ENCODE peak calls at places on chromosomes 11 and 22, in seven cellular contexts. C, W, L, J, Y, F and A are unnamed samples.
A peak's percentile ranks its signal among the peaks of the same experiment; 100 is the strongest.

GRCh38 chr11:9664276-9665171 is 647 bp downstream of the SWAP70 start:
- DNase-seq in C (no peak), W (no peak), L (peak; percentile 47), J (no peak), Y (peak; percentile 12), F (no peak), A (peak; percentile 61)

GRCh38 chr11:100152751-100153150 is 534.3 kb upstream of the ARHGAP42 start:
- DNase-seq in C (no peak), W (no peak), L (no peak), J (no peak), Y (no peak), F (no peak), A (no peak)

GRCh38 chr11:80841716-80842115 is 1400.9 kb upstream of the TENM4 start:
- DNase-seq in C (no peak), W (no peak), L (no peak), J (no peak), Y (no peak), F (no peak), A (no peak)

GRCh38 chr11:30062103-30062502 is 45.3 kb upstream of the KCNA4 start:
- DNase-seq in C (no peak), W (no peak), L (no peak), J (no peak), Y (no peak), F (no peak), A (no peak)

GRCh38 chr11:2790581-2790925 is 90.8 kb upstream of the KCNQ1OT1 start:
- DNase-seq in C (no peak), W (no peak), L (peak; percentile 14), J (no peak), Y (peak; percentile 0), F (no peak), A (peak; percentile 32)

GRCh38 chr11:22785251-22785650 is 44.4 kb downstream of the SVIP start:
- DNase-seq in C (no peak), W (no peak), L (no peak), J (no peak), Y (no peak), F (no peak), A (no peak)

GRCh38 chr22:18992543-18993198 is 56.6 kb upstream of the PRODH start:
- DNase-seq in C (no peak), W (no peak), L (no peak), J (no peak), Y (no peak), F (no peak), A (no peak)

GRCh38 chr11:1640076-1640946 is 10.7 kb downstream of the KRTAP5-5 start:
- DNase-seq in C (no peak), W (no peak), L (no peak), J (no peak), Y (no peak), F (peak; percentile 44), A (peak; percentile 69)

GRCh38 chr11:132972565-132972964 is 559.7 kb downstream of the OPCML start:
- DNase-seq in C (peak; percentile 77), W (no peak), L (no peak), J (peak; percentile 71), Y (no peak), F (no peak), A (no peak)

GRCh38 chr11:61254403-61255025 is 13.5 kb downstream of the PGA5 start:
- DNase-seq in C (peak; percentile 51), W (peak; percentile 33), L (peak; percentile 46), J (peak; percentile 42), Y (peak; percentile 31), F (peak; percentile 91), A (peak; percentile 87)

GRCh38 chr11:14359573-14360031 is 619 bp upstream of the RRAS2 start:
- DNase-seq in C (no peak), W (no peak), L (no peak), J (no peak), Y (no peak), F (no peak), A (no peak)

GRCh38 chr11:68342459-68343158 is 30.2 kb downstream of the LRP5 start:
- DNase-seq in C (no peak), W (no peak), L (no peak), J (no peak), Y (no peak), F (no peak), A (no peak)

GRCh38 chr22:28414017-28414416 is 265.6 kb downstream of the TTC28 start:
- DNase-seq in C (no peak), W (no peak), L (no peak), J (no peak), Y (no peak), F (no peak), A (no peak)